ENCODE peak calls at places on chromosomes 4 and X, in seven cellular contexts. Y is GM23248, R is K562, E is IMR-90, U is left lung, G is astrocyte, X is RWPE2. B is an unnamed sample.

GRCh38 chr4:165874799-165875371 is 1.8 kb downstream of the TLL1 start:
- DNase-seq in Y (no peak), R (no peak), E (no peak), U (no peak), G (no peak), X (no peak), B (no peak)

GRCh38 chr4:7980036-7980435 is 40.4 kb upstream of the AFAP1 start:
- DNase-seq in Y (peak; percentile 44), R (no peak), E (peak; percentile 71), U (no peak), G (peak; percentile 40), X (no peak), B (no peak)

GRCh38 chr4:79403356-79403755 is 4.7 kb downstream of the GK2 start:
- DNase-seq in Y (no peak), R (no peak), E (no peak), U (no peak), G (no peak), X (no peak), B (no peak)

GRCh38 chrX:117711774-117712173 is 404.8 kb downstream of the KLHL13 start:
- DNase-seq in Y (no peak), R (no peak), E (no peak), U (no peak), G (no peak), X (no peak), B (no peak)

GRCh38 chr4:33071552-33071951 is 2351.4 kb downstream of the PCDH7 start:
- DNase-seq in Y (peak; percentile 56), R (no peak), E (peak; percentile 1), U (no peak), G (peak; percentile 52), X (no peak), B (no peak)

GRCh38 chr4:68904786-68905185 is 46.8 kb downstream of the UGT2A3 start:
- DNase-seq in Y (no peak), R (peak; percentile 6), E (no peak), U (no peak), G (no peak), X (no peak), B (no peak)

GRCh38 chr4:81723044-81723884 is 251.6 kb upstream of the RASGEF1B start:
- DNase-seq in Y (no peak), R (no peak), E (no peak), U (no peak), G (no peak), X (no peak), B (no peak)

GRCh38 chrX:119481218-119481875 is 13.1 kb downstream of the SLC25A5 start:
- DNase-seq in Y (no peak), R (no peak), E (no peak), U (peak; percentile 63), G (no peak), X (no peak), B (no peak)

GRCh38 chr4:53598901-53599300 is 7.6 kb upstream of the LNX1 start:
- DNase-seq in Y (no peak), R (no peak), E (no peak), U (no peak), G (peak; percentile 66), X (no peak), B (no peak)

GRCh38 chrX:71163010-71163409 is 18.4 kb downstream of the NLGN3 start:
- DNase-seq in Y (no peak), R (no peak), E (no peak), U (no peak), G (no peak), X (no peak), B (no peak)

GRCh38 chr4:25767877-25768475 is 94.8 kb downstream of the SEL1L3 start:
- DNase-seq in Y (peak; percentile 82), R (peak; percentile 66), E (peak; percentile 79), U (peak; percentile 49), G (peak; percentile 44), X (no peak), B (no peak)

GRCh38 chr4:87077834-87078585 is 142.4 kb downstream of the KLHL8 start:
- DNase-seq in Y (peak; percentile 48), R (no peak), E (no peak), U (no peak), G (no peak), X (no peak), B (no peak)

GRCh38 chr4:106033469-106033868 is 138.2 kb downstream of the NPNT start:
- DNase-seq in Y (peak; percentile 2), R (no peak), E (no peak), U (no peak), G (no peak), X (no peak), B (no peak)
- H3K27ac ChIP-seq in Y (peak overlapping the region; percentile 17), R (no peak overlapping the region), E (no peak overlapping the region), U (no peak overlapping the region), G (peak overlapping the region; percentile 11), X (no peak overlapping the region), B (no peak overlapping the region)

DNA sequence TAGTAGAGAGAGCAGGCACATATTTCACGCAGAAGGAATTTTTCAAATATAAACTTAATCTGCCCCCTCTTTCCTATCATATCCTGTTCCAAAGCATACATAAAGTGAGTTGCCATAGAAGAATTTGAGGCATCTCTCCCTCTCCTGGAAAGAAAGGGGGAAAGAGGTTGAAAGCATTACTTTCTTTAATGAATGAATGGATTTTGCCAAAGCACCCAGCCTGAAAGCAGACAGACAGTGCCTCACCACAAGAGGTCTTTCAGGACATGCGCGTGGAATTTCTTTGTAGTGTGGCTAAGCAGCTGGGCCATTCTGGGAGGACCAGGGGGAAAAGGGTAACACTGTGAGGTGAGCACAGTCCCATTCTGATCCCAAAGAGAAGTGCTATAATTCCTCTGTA is 651.4 kb downstream of the IQCM start:
- DNase-seq in Y (peak; percentile 61), R (no peak), E (peak; percentile 92), U (no peak), G (peak; percentile 97), X (no peak), B (no peak)
- H3K27ac ChIP-seq in Y (peak overlapping the region; percentile 17), R (no peak overlapping the region), E (peak overlapping the region; percentile 65), U (no peak overlapping the region), G (peak overlapping the region; percentile 73), X (no peak overlapping the region), B (no peak overlapping the region)

GRCh38 chr4:37757121-37757520 is 69.4 kb upstream of the PGM2 start:
- DNase-seq in Y (no peak), R (no peak), E (no peak), U (no peak), G (no peak), X (no peak), B (no peak)
- H3K27ac ChIP-seq in Y (no peak overlapping the region), R (no peak overlapping the region), E (no peak overlapping the region), U (peak overlapping the region; percentile 72), G (no peak overlapping the region), X (peak overlapping the region; percentile 65), B (no peak overlapping the region)

DNA sequence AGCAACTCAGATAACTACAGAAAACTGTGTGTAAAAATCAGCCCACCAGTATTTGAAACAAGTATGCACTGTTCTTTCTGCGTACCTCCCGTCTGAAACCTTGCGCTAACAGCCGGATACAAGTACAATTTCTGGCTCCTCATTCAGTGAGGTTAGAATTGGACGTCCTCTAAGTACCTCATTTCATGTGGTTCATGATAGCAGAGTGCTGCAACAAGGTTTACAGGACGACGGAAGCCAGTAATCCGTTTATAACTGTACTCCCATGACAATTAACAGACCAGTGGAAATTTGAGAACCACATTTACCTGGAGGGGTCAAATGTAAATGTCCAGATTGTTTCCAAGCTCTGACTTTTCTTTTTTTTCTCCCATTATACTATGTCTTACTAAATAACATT is 52.9 kb upstream of the TENM3 start:
- DNase-seq in Y (no peak), R (no peak), E (no peak), U (no peak), G (peak; percentile 78), X (no peak), B (no peak)
- H3K27ac ChIP-seq in Y (no peak overlapping the region), R (no peak overlapping the region), E (no peak overlapping the region), U (no peak overlapping the region), G (peak overlapping the region; percentile 76), X (peak overlapping the region; percentile 28), B (no peak overlapping the region)

GRCh38 chr4:6920174-6920573 is 10.5 kb downstream of the TBC1D14 start:
- DNase-seq in Y (no peak), R (peak; percentile 17), E (no peak), U (peak; percentile 80), G (no peak), X (no peak), B (no peak)

GRCh38 chr4:6917445-6918241 is 8.0 kb downstream of the TBC1D14 start:
- DNase-seq in Y (no peak), R (peak; percentile 92), E (no peak), U (peak; percentile 90), G (no peak), X (no peak), B (peak; percentile 41)

GRCh38 chr4:6916587-6917444 is 7.2 kb downstream of the TBC1D14 start:
- DNase-seq in Y (peak; percentile 21), R (peak; percentile 97), E (no peak), U (peak; percentile 82), G (peak; percentile 36), X (no peak), B (no peak)

GRCh38 chr4:6916069-6916586 is 6.5 kb downstream of the TBC1D14 start:
- DNase-seq in Y (no peak), R (no peak), E (no peak), U (no peak), G (no peak), X (no peak), B (no peak)

DNA sequence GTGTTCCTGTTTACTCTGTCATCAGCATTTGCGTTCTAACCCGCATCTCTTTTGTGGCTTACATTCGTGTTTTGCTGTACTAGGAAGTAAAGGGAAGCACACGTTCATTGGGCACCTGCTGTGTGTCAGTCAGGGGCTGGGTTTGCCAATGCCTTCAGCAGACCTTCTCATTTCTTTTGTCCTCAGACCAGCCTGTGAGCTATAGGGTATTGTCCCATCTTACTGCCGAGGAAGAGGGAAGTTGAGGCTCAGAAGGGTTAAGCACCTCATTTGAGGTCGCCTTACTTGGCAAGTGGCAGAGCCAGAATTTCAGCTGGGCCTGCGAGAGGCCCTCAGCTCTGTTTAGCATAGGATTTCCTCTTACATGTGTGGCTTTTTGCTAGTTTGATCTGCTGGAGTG is 8.7 kb downstream of the TBC1D14 start:
- DNase-seq in Y (no peak), R (no peak), E (no peak), U (no peak), G (no peak), X (no peak), B (peak; percentile 61)
- H3K27ac ChIP-seq in Y (no peak overlapping the region), R (peak overlapping the region; percentile 97), E (no peak overlapping the region), U (peak overlapping the region; percentile 67), G (no peak overlapping the region), X (no peak overlapping the region), B (peak overlapping the region; percentile 78)

DNA sequence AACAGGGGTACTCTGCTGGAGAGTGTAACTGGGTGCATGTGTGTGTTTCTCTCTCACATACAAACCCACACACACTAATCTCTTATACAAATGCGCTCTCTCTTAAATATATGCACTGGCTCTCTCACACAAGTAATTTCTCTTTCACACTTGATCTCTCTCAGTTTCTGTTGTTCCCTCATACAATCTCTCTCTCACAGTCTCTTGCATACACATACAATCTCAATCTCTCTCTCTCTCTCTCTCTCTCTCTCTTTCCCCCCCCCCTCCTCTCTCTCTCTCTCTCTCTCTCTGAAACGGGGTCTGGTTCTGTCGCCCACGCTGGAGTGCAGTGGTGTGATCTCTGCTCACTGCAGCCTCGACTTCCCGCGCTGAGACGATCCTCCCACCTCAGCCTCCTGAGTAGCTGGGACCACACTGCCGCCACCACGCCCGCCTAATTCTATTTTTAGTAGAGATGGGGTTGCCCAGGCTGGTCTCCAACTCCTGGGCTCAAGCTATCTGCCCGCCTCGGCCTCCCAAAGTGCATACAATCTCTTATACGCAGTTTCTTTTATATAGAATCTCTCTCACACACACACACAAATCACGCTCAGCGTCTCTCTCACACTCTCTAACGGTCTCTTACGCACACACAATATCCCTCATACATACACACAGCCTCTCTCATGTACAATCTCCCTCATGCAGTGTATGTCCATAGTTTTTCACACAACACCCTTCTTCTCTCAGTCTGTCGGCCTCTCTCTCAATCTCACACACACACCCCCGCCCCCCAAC is 518 bp upstream of the FAM241A start:
- DNase-seq in Y (no peak), R (no peak), E (no peak), U (no peak), G (no peak), X (no peak), B (no peak)
- H3K27ac ChIP-seq in Y (no peak overlapping the region), R (peak overlapping the region; percentile 52), E (no peak overlapping the region), U (no peak overlapping the region), G (no peak overlapping the region), X (peak overlapping the region; percentile 58), B (peak overlapping the region; percentile 78)